ENCODE peak calls at places on chromosome X, in seven cellular contexts. C is GM19239; H is fibroblast of mammary gland; E is activated CD4-positive, alpha-beta T cell treated with anti-CD3 and anti-CD28 coated beads, Interleukin-2, amount 10 ng/mL, durations not matched to agents 7 days and 5 days; L is NCI-H146; V is tibial nerve; N is HFFc6. I is an unnamed sample.
A peak's percentile ranks its signal among the peaks of the same experiment; 100 is the strongest.

GRCh38 chrX:145524931-145525330 is 277.6 kb downstream of the SPANXN1 start:
- DNase-seq in C (no peak), H (no peak), E (no peak), L (no peak), V (no peak), N (no peak), I (no peak)

GRCh38 chrX:53481093-53481492 is 46.9 kb upstream of the HSD17B10 start:
- DNase-seq in C (no peak), H (no peak), E (no peak), L (peak; percentile 1), V (no peak), N (no peak), I (no peak)

GRCh38 chrX:19721726-19722370 is 165.6 kb downstream of the SH3KBP1 start:
- DNase-seq in C (no peak), H (no peak), E (no peak), L (no peak), V (no peak), N (no peak), I (no peak)

GRCh38 chrX:18668468-18668867 is 3.4 kb downstream of the RS1 start:
- DNase-seq in C (no peak), H (no peak), E (no peak), L (no peak), V (no peak), N (no peak), I (peak; percentile 19)

GRCh38 chrX:11666180-11666579 is 460 bp upstream of the ARHGAP6 start:
- DNase-seq in C (no peak), H (no peak), E (no peak), L (no peak), V (no peak), N (no peak), I (no peak)

GRCh38 chrX:108439961-108440696 is 491 bp downstream of the COL4A5 start:
- DNase-seq in C (no peak), H (peak; percentile 23), E (no peak), L (peak; percentile 45), V (no peak), N (no peak), I (no peak)

GRCh38 chrX:148382983-148383382 is 117.4 kb upstream of the AFF2 start:
- DNase-seq in C (no peak), H (no peak), E (no peak), L (no peak), V (no peak), N (no peak), I (no peak)

GRCh38 chrX:118976599-118977340 is 2.4 kb downstream of the LONRF3 start:
- DNase-seq in C (no peak), H (no peak), E (no peak), L (peak; percentile 37), V (no peak), N (no peak), I (no peak)

GRCh38 chrX:24149346-24150050 is at the start of gene ZFX:
- DNase-seq in C (no peak), H (peak; percentile 57), E (peak; percentile 60), L (peak; percentile 49), V (no peak), N (peak; percentile 39), I (no peak)

GRCh38 chrX:16786791-16787735 is 797 bp downstream of the TXLNG start:
- DNase-seq in C (no peak), H (peak; percentile 50), E (peak; percentile 18), L (peak; percentile 71), V (peak; percentile 14), N (peak; percentile 0), I (no peak)

I was measured in GM12878.